ENCODE peak calls at places on chromosomes 16 and 17, in four cellular contexts. Z is cardiac muscle cell, S is memory B cell, D is ascending aorta. W is an unnamed sample.

GRCh38 chr17:78159575-78160158 is 8.7 kb upstream of the SYNGR2 start:
- DNase-seq in D (no peak), S (no peak), Z (no peak), W (no peak)

GRCh38 chr16:78894872-78895271 is 705.7 kb downstream of the MAF start:
- DNase-seq in Z (no peak), D (no peak), S (no peak), W (no peak)

GRCh38 chr16:2048116-2048543 is 345 bp downstream of the TSC2 start:
- DNase-seq in D (no peak), S (no peak), Z (no peak), W (no peak)

GRCh38 chr16:30473231-30474061 is 904 bp downstream of the ITGAL start:
- DNase-seq in D (no peak), Z (no peak), S (peak; percentile 30), W (no peak)

GRCh38 chr17:74373838-74374606 is 6.7 kb downstream of the GPR142 start:
- DNase-seq in D (no peak), Z (no peak), S (no peak), W (no peak)

GRCh38 chr16:55203570-55203969 is 120.4 kb upstream of the IRX6 start:
- DNase-seq in D (no peak), Z (no peak), S (no peak), W (no peak)

GRCh38 chr16:66050991-66051390 is 315.5 kb upstream of the CDH5 start:
- DNase-seq in Z (no peak), S (no peak), D (no peak), W (no peak)

GRCh38 chr16:54370653-54371052 is 84.1 kb upstream of the IRX3 start:
- DNase-seq in Z (peak; percentile 53), S (no peak), D (no peak), W (no peak)

GRCh38 chr17:19021622-19022083 is 17.1 kb upstream of the FAM83G start:
- DNase-seq in S (no peak), D (no peak), Z (no peak), W (peak; percentile 38)

GRCh38 chr16:68229431-68230175 is 6.3 kb downstream of the ESRP2 start:
- DNase-seq in Z (peak; percentile 68), D (no peak), S (peak; percentile 55), W (peak; percentile 43)

GRCh38 chr16:20866161-20866772 is 33.9 kb downstream of the DCUN1D3 start:
- DNase-seq in D (peak; percentile 17), S (no peak), Z (peak; percentile 32), W (peak; percentile 82)

GRCh38 chr17:50686494-50687199 is 21.1 kb downstream of the ANKRD40 start:
- DNase-seq in D (peak; percentile 61), Z (no peak), S (no peak), W (peak; percentile 15)

GRCh38 chr16:10343124-10343760 is 42.6 kb upstream of the ATF7IP2 start:
- DNase-seq in Z (peak; percentile 68), D (no peak), S (no peak), W (no peak)

GRCh38 chr17:14803781-14804180 is 461.3 kb downstream of the PMP22 start:
- DNase-seq in D (no peak), S (no peak), Z (no peak), W (no peak)

GRCh38 chr16:56245197-56245596 is 53.9 kb downstream of the GNAO1 start:
- DNase-seq in S (no peak), Z (no peak), D (no peak), W (peak; percentile 51)

GRCh38 chr16:69260019-69260418 is 51.1 kb upstream of the VPS4A start:
- DNase-seq in S (no peak), D (no peak), Z (no peak), W (no peak)

GRCh38 chr17:72115789-72116520 is 4.9 kb upstream of the SOX9 start:
- DNase-seq in D (no peak), Z (no peak), S (no peak), W (no peak)

GRCh38 chr17:79003661-79004411 is 5.7 kb downstream of the CANT1 start:
- DNase-seq in Z (no peak), S (no peak), D (no peak), W (no peak)

GRCh38 chr17:29140051-29140582 is 40.1 kb downstream of the MYO18A start:
- DNase-seq in S (no peak), D (peak; percentile 79), Z (peak; percentile 92), W (peak; percentile 72)

GRCh38 chr17:511833-512251 is 159.2 kb upstream of the RPH3AL start:
- DNase-seq in S (no peak), Z (no peak), D (no peak), W (no peak)

GRCh38 chr16:30570621-30571443 is 682 bp downstream of the ZNF688 start:
- DNase-seq in S (no peak), Z (peak; percentile 76), D (no peak), W (peak; percentile 37)

GRCh38 chr17:18961634-18962493 is 9.9 kb downstream of the SLC5A10 start:
- DNase-seq in Z (no peak), S (no peak), D (no peak), W (no peak)

GRCh38 chr17:55238931-55239297 is 25.8 kb upstream of the HLF start:
- DNase-seq in D (no peak), Z (peak; percentile 51), S (no peak), W (peak; percentile 30)

GRCh38 chr17:28745052-28745776 is 1.4 kb downstream of the TRAF4 start:
- DNase-seq in Z (peak; percentile 66), S (no peak), D (no peak), W (peak; percentile 50)

GRCh38 chr17:4998027-4998665 is 396 bp downstream of the KIF1C start:
- DNase-seq in Z (peak; percentile 81), S (peak; percentile 49), D (no peak), W (no peak)

GRCh38 chr16:50360779-50361178 is 8.0 kb downstream of the BRD7 start:
- DNase-seq in S (no peak), Z (no peak), D (no peak), W (no peak)

GRCh38 chr16:31861415-31861814 is 12.2 kb upstream of the ZNF267 start:
- DNase-seq in D (no peak), S (no peak), Z (no peak), W (no peak)

GRCh38 chr17:4230142-4230541 is 33.6 kb downstream of the ANKFY1 start:
- DNase-seq in S (no peak), Z (peak; percentile 83), D (no peak), W (no peak)

GRCh38 chr17:44112284-44113280 is 10.9 kb downstream of the HDAC5 start:
- DNase-seq in D (peak; percentile 33), Z (peak; percentile 92), S (no peak), W (no peak)

GRCh38 chr17:66976781-66977201 is 12.3 kb downstream of the CACNG4 start:
- DNase-seq in Z (no peak), S (no peak), D (no peak), W (peak; percentile 76)

GRCh38 chr16:85484337-85485295 is 128.5 kb upstream of the GSE1 start:
- DNase-seq in Z (no peak), D (no peak), S (no peak), W (no peak)

GRCh38 chr17:64291268-64291851 is 28.3 kb upstream of the TEX2 start:
- DNase-seq in Z (no peak), D (no peak), S (no peak), W (peak; percentile 23)

W was measured in BE2C.